ENCODE peak calls at places on chromosomes 3 and 15, in six cellular contexts. X, P, I, N, Q and F are unnamed samples.

GRCh38 chr15:20106026-20106425 is 435.6 kb downstream of the GOLGA6L6 start:
- DNase-seq in X (no peak), P (no peak), I (no peak), N (no peak), Q (no peak), F (no peak)

GRCh38 chr3:155227141-155227540 is 66.3 kb downstream of the STRIT1 start:
- DNase-seq in X (no peak), P (no peak), I (no peak), N (no peak), Q (no peak), F (no peak)

GRCh38 chr3:126733061-126733430 is 29.0 kb downstream of the CHCHD6 start:
- DNase-seq in X (no peak), P (no peak), I (no peak), N (no peak), Q (no peak), F (no peak)

GRCh38 chr3:183300996-183301562 is 48.0 kb downstream of the B3GNT5 start:
- DNase-seq in X (no peak), P (no peak), I (no peak), N (no peak), Q (no peak), F (no peak)

GRCh38 chr3:110881069-110881468 is 190.5 kb upstream of the NECTIN3 start:
- DNase-seq in X (no peak), P (no peak), I (peak), N (no peak), Q (no peak), F (no peak)

GRCh38 chr3:173870976-173871375 is 473.4 kb downstream of the NLGN1 start:
- DNase-seq in X (no peak), P (no peak), I (no peak), N (no peak), Q (no peak), F (no peak)

GRCh38 chr15:74395319-74396145 is 28.1 kb upstream of the CYP11A1 start:
- DNase-seq in X (no peak), P (no peak), I (no peak), N (no peak), Q (no peak), F (no peak)

GRCh38 chr15:97009036-97009555 is 678.6 kb downstream of the NR2F2 start:
- DNase-seq in X (no peak), P (no peak), I (no peak), N (no peak), Q (no peak), F (no peak)